ENCODE peak calls at places on chromosome 16, in five cellular contexts. S is A549, Y is K562, T is fibroblast of lung, Z is fibroblast of pulmonary artery. H is an unnamed sample.

GRCh38 chr16:21162661-21163151 is 4.2 kb downstream of the LDAF1 start:
- DNase-seq in Y (no peak), S (no peak), T (peak; percentile 65), Z (peak; percentile 32), H (no peak)

GRCh38 chr16:57387598-57388354 is 15.5 kb downstream of the CX3CL1 start:
- DNase-seq in T (no peak), S (no peak), Y (no peak), Z (no peak), H (no peak)

GRCh38 chr16:89562027-89562599 is 1.6 kb downstream of the RPL13 start:
- DNase-seq in Y (peak; percentile 58), S (peak; percentile 47), Z (no peak), T (no peak), H (peak; percentile 37)

GRCh38 chr16:88772871-88773811 is 11.9 kb downstream of the PIEZO1 start:
- DNase-seq in S (no peak), Y (peak; percentile 84), T (peak; percentile 97), Z (peak; percentile 78), H (peak; percentile 94)

GRCh38 chr16:64586756-64587155 is 535.1 kb downstream of the CDH11 start:
- DNase-seq in Z (no peak), S (no peak), T (peak; percentile 9), Y (no peak), H (no peak)

GRCh38 chr16:64094170-64094960 is 1027.5 kb downstream of the CDH11 start:
- DNase-seq in S (no peak), T (no peak), Z (peak; percentile 16), Y (no peak), H (peak; percentile 42)

GRCh38 chr16:9836118-9836736 is 346.0 kb downstream of the GRIN2A start:
- DNase-seq in Y (peak; percentile 25), T (peak; percentile 12), S (no peak), Z (peak; percentile 39), H (peak; percentile 7)

GRCh38 chr16:21037168-21037567 is 113.5 kb downstream of the DNAH3 start:
- DNase-seq in Y (no peak), T (no peak), S (no peak), Z (no peak), H (no peak)

GRCh38 chr16:87507351-87508069 is 14.7 kb upstream of the ZCCHC14 start:
- DNase-seq in T (no peak), Y (no peak), S (no peak), Z (peak; percentile 21), H (no peak)

DNA sequence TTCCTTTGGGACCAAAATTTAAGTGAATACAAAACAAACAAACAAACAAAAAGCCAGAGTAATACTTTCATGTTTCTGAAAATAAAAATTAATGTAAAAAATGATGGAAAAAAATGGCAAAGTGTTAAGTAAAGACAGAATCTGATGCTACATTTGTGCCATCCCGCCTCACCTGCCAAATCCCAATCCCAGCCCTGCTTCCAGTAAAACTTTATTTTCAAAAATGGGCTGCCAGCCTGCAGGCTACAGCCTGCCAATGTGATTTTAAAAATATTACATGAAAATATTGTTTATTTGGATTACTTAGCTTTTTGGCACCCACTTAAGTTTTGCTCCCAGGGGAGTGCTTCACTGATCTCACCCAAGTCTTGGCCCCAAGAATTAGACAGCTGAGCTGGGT is 112.7 kb downstream of the C16orf78 start:
- DNase-seq in Y (no peak), T (no peak), S (no peak), Z (no peak), H (no peak)
- TF ChIP-seq CTCF in Y (no peak), T (no peak), S (no peak), Z (no peak), H (no peak)

DNA sequence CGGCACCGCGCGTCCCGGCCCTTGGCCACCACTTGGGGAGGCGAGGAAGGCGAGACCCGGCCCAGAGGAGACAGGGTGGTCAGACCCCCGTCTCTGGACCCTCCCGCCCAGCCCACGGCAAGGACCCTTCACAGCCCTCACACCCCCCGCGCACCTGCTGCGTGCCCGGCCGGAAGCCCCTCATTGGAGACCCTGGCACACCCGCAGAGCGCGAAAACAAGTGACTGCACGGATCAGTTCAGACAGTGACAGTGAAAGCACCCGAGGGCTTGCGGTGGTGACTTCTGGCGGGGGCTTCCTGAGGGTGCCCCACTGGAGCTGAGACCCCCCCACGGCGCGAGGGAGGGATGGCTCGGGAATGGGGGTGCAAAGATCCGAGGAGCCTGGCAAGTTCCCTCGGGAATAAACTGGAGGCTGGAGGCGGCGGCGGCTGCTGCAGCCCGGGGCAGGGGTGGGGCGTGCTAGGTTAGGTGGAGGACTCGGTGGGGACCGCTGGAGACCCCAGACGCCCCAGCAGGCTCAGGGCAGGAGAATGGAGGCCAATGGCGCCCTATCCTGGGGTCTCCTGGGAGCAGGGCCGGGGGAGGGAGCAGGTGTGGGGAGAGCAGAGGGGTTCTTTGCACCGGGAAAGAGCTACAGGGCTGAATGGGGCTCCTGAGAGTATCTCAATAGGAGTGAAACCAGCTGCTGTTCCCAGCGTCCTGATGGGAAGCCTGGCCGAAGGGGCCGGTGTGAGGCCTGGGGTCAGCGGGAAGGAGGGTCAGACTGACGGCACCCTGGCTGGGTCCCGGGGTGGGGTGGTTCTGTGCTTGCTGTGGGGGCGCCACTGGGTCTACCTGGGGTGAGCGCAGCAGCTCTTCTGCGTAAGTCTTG is 824 bp upstream of the FBXL16 start:
- DNase-seq in S (no peak), Y (no peak), Z (no peak), T (no peak), H (no peak)
- H3K4me3 ChIP-seq in S (peak overlapping the region; percentile 59), Y (no peak overlapping the region), Z (no peak overlapping the region), T (no peak overlapping the region), H (no peak overlapping the region)

DNA sequence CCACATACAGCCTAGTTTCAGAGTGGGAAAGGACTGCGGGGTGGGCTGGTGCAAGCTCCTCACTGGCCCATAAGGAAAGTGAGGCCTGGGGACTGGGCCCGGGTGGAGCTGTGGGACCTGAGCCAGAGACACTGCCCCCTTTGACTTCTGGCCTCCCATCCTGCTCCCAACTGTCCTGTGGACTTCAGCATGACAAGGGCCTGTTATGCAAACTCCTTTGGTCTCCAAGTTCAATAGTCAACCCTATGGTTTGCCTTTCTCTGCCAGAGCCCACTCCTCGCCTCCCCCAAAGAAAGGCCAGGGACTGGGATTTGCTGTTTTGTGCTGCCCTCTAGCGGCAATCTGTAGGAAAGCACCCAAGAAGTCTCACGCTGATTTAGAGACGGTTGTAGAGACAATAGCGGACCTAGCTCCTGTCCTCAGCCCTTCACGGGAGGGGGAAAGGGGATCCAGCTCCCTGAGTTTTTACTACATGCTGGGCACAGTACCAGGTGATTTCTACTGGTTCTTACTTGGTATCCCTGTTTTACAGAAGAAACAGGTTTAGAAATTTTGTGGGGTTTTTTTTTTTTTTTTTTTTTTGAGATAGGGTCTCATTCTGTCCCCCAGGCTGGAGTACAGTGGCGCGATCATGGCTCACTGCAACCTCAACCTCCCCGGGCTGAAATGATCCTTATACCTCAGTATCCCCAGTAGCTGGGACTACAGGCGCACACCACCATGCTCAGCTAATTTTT is 1.2 kb upstream of the TLCD3B start:
- DNase-seq in Z (peak; percentile 80), S (peak; percentile 79), Y (peak; percentile 84), T (peak; percentile 70), H (peak; percentile 81)
- TF ChIP-seq CTCF in Z (peak; percentile 84), S (peak; percentile 91), Y (peak; percentile 83), T (peak; percentile 91), H (peak; percentile 83)

DNA sequence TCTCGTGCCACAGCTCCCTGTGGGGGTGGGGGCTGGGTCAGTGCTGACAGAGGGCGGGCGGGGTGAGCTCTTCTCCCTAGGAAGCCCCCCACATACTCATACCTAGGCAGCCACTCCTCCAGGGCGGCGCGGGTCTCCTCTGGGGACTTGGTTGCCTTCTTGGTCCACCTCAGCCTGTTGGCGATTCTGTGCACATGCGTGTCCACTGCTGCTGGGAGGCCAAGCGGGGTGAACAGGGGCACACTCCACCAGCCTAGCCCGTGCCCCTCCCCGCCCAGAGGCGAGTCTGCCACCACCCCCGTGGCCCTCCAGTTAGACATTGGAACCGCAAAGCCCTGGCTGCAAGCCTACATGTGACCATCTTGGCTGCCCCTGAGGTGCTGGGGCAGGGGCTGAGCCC is 7.6 kb downstream of the NTHL1 start:
- DNase-seq in Z (no peak), T (no peak), S (no peak), Y (no peak), H (no peak)
- H3K4me3 ChIP-seq in Z (no peak overlapping the region), T (no peak overlapping the region), S (no peak overlapping the region), Y (no peak overlapping the region), H (no peak overlapping the region)

DNA sequence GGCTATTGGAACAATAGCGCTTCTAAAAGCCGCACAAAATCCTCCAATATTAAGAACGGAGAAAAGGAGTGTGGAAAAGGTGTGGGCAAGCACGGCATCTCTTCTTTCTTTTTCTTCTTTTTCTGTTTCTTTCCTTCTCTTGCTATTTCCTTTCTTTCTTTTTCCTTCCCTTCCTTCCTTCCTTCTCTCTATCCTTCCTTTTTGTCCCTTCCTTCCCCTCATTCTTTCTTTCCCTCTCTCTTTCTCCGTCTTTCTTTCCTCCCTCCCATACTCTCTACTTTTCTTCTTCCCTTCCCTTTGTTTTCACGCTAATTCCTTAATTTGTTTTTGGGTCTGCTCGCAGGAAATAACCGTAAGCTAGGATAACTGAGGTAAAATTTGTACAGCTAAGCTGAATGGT is 478.2 kb downstream of the MAF start:
- DNase-seq in T (no peak), S (no peak), Z (no peak), Y (no peak), H (no peak)
- TF ChIP-seq CTCF in T (no peak), S (no peak), Z (no peak), Y (no peak), H (no peak)

GRCh38 chr16:73544266-73544665 is 496.3 kb upstream of the ZFHX3 start:
- DNase-seq in Z (no peak), S (no peak), T (no peak), Y (no peak), H (no peak)

GRCh38 chr16:73546351-73546845 is 498.5 kb upstream of the ZFHX3 start:
- DNase-seq in Y (no peak), Z (no peak), T (peak; percentile 24), S (no peak), H (no peak)

GRCh38 chr16:73545713-73546112 is 497.8 kb upstream of the ZFHX3 start:
- DNase-seq in T (no peak), Y (no peak), Z (no peak), S (no peak), H (no peak)

GRCh38 chr16:73549960-73550359 is 502.0 kb upstream of the ZFHX3 start:
- DNase-seq in Z (no peak), T (no peak), Y (no peak), S (no peak), H (no peak)
- H3K4me3 ChIP-seq in Z (no peak overlapping the region), T (no peak overlapping the region), Y (no peak overlapping the region), S (no peak overlapping the region), H (no peak overlapping the region)

GRCh38 chr16:72995151-72995881 is 52.6 kb downstream of the ZFHX3 start:
- DNase-seq in Z (no peak), S (peak; percentile 50), T (no peak), Y (peak; percentile 38), H (no peak)
- TF ChIP-seq CTCF in Z (peak; percentile 46), S (peak; percentile 3), T (peak; percentile 55), Y (peak; percentile 47), H (peak; percentile 62)